ENCODE peak calls at places on chromosomes 3 and 15, in six cellular contexts. I is A549, E is NB4, J is K562, M is HepG2, S is GM12878. B is an unnamed sample.

GRCh38 chr15:38670142-38671002 is 105.8 kb upstream of the RASGRP1 start:
- DNase-seq in I (no peak), E (no peak), J (no peak), M (no peak), S (no peak), B (no peak)

GRCh38 chr15:44173813-44174212 is 21.3 kb downstream of the FRMD5 start:
- DNase-seq in I (no peak), E (no peak), J (no peak), M (no peak), S (no peak), B (no peak)

GRCh38 chr3:155960060-155960459 is 89.6 kb downstream of the GMPS start:
- DNase-seq in I (no peak), E (no peak), J (no peak), M (no peak), S (no peak), B (no peak)

GRCh38 chr3:47661121-47661752 is 82.6 kb upstream of the CSPG5 start:
- DNase-seq in I (peak; percentile 23), E (peak; percentile 18), J (peak; percentile 31), M (no peak), S (no peak), B (peak; percentile 8)

GRCh38 chr3:41247590-41247989 is 48.3 kb downstream of the CTNNB1 start:
- DNase-seq in I (no peak), E (no peak), J (no peak), M (peak; percentile 95), S (no peak), B (no peak)

GRCh38 chr3:145190138-145190537 is 970.8 kb downstream of the PLOD2 start:
- DNase-seq in I (no peak), E (no peak), J (no peak), M (no peak), S (no peak), B (no peak)

GRCh38 chr15:34610388-34610787 is 26.9 kb upstream of the GOLGA8B start:
- DNase-seq in I (peak; percentile 44), E (peak; percentile 33), J (no peak), M (no peak), S (no peak), B (peak; percentile 39)

GRCh38 chr3:43612439-43612838 is 9.4 kb downstream of the ANO10 start:
- DNase-seq in I (no peak), E (no peak), J (no peak), M (no peak), S (no peak), B (no peak)

DNA sequence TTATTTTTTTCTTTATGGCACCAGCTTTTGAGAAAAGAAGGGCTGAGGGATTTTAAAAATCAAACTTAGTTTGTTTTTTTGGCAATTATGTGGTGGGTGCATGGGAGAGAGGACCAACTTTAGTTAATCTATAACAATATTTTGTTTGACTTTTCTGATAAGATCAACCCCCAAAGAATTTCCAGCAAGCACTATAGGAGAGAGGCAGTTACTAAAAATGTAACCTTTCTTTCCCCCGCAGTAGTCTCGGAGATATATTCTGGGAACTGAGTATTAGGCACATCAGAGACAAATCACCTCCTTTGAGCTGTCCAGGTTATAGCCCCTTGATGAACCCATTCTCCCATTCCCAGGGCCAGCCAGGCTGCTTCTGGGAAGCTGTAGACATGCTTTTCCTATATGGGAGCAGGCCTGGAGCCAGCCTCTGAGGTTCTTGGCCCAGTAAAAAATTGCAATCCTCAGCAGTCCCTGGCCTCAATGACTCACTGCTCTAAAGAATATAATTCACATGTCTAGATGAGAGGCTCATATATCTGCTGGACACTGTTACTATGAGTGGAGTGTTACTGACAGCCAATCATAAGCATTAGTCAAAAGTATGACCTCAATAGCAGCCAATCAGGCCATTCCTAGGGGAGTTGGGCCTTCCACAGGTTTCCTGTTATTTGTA is 138.3 kb upstream of the AGBL1 start:
- DNase-seq in I (peak; percentile 4), E (no peak), J (no peak), M (no peak), S (no peak), B (no peak)
- TF ChIP-seq MYC in I (no peak), E (no peak), J (no peak), M (no peak), S (no peak), B (no peak)

GRCh38 chr3:29319262-29319661 is 38.4 kb downstream of the RBMS3 start:
- DNase-seq in I (no peak), E (no peak), J (no peak), M (no peak), S (peak; percentile 55), B (no peak)

GRCh38 chr3:29314727-29315088 is 33.8 kb downstream of the RBMS3 start:
- DNase-seq in I (no peak), E (no peak), J (no peak), M (no peak), S (no peak), B (no peak)

GRCh38 chr3:29319798-29320197 is 38.9 kb downstream of the RBMS3 start:
- DNase-seq in I (no peak), E (no peak), J (no peak), M (no peak), S (no peak), B (no peak)

GRCh38 chr3:29317659-29318173 is 36.8 kb downstream of the RBMS3 start:
- DNase-seq in I (no peak), E (no peak), J (no peak), M (no peak), S (no peak), B (peak; percentile 58)

DNA sequence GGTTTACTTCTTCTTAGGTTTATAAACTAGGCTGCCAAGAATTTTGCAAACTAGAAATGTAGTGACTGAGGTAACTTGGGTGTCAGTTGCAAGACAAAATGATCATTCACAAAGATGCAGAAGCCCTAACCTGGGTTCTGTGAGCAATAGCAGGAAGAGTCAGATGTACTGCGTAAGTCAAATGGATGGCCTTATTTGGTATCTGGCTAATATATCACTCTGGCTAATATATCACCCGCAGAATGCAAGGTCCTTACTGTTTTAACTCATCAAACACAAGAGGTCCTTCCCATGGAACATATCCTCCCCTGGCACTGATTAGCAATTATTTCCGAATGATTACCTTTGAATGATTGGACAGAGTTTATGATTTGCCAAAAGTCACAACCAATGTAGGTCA is 37.4 kb downstream of the RBMS3 start:
- DNase-seq in I (no peak), E (no peak), J (no peak), M (no peak), S (no peak), B (no peak)
- TF ChIP-seq MYC in I (no peak), E (no peak), J (no peak), M (no peak), S (no peak), B (no peak)

GRCh38 chr3:181316481-181316880 is 326.9 kb upstream of the DNAJC19 start:
- DNase-seq in I (peak; percentile 2), E (peak; percentile 33), J (no peak), M (no peak), S (no peak), B (peak; percentile 41)
- TF ChIP-seq MYC in I (no peak), E (no peak), J (no peak), M (no peak), S (no peak), B (no peak)

GRCh38 chr3:71185733-71186455 is 397.6 kb downstream of the FOXP1 start:
- DNase-seq in I (peak; percentile 24), E (no peak), J (peak; percentile 33), M (no peak), S (no peak), B (peak; percentile 71)
- TF ChIP-seq MYC in I (no peak), E (no peak), J (no peak), M (no peak), S (no peak), B (no peak)

DNA sequence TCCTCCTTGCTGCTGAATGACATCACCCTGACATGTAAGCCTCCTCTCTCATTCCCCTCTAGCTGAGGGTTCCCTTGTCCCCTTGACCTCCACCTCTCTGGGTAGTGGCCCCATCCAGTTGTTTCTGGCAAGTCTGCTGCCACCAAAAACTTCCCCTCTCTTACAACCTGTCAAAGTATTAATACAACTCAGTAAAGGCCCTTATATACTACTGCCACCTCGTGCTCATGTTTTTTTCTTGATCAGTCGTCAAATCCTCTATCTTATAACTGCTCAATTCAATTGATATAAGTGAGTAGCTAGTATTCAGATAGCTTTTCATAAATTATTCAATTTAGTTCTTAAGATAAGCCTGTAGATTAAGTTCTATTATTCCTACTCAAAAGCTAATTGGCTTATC is 249.6 kb downstream of the MBNL1 start:
- DNase-seq in I (no peak), E (no peak), J (no peak), M (no peak), S (no peak), B (no peak)
- TF ChIP-seq MYC in I (no peak), E (no peak), J (no peak), M (no peak), S (no peak), B (no peak)

GRCh38 chr3:63818282-63819150 is 583 bp upstream of the C3orf49 start:
- DNase-seq in I (peak; percentile 33), E (peak; percentile 66), J (peak; percentile 50), M (peak; percentile 37), S (peak; percentile 19), B (peak; percentile 61)

GRCh38 chr3:63819151-63819398 is at the start of gene C3orf49:
- DNase-seq in I (no peak), E (no peak), J (no peak), M (no peak), S (no peak), B (no peak)

GRCh38 chr3:63824309-63824708 is 5.2 kb downstream of the C3orf49 start:
- DNase-seq in I (peak; percentile 24), E (no peak), J (no peak), M (no peak), S (no peak), B (peak; percentile 17)
- TF ChIP-seq MYC in I (no peak), E (no peak), J (no peak), M (no peak), S (no peak), B (no peak)

GRCh38 chr3:59771760-59772159 is 721.9 kb upstream of the CFAP20DC start:
- DNase-seq in I (peak; percentile 23), E (no peak), J (no peak), M (peak; percentile 5), S (no peak), B (no peak)
- TF ChIP-seq MYC in I (no peak), E (no peak), J (no peak), M (no peak), S (no peak), B (no peak)

DNA sequence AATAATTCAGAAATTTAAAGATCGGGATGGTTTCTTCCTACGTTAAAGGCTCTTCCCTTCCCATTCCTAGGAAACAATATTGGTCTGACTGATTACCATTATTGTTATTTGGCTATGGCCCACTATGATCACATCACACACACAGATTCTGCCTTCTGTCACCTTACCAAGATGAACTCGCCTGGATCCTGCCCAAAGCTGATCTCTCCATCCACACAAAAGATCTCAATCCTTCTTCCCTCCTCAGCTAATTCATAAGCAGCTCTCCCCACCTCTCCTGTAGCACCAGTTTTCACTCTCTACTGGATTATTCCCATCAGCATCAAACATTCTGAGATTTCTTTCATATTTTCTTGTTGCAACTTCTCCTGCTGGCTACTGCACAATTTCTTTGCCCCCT is 25.0 kb downstream of the PLCL2 start:
- DNase-seq in I (no peak), E (no peak), J (no peak), M (no peak), S (no peak), B (no peak)
- TF ChIP-seq MYC in I (no peak), E (no peak), J (no peak), M (no peak), S (no peak), B (no peak)